ENCODE peak calls at places on chromosomes 16 and 17, in nine cellular contexts. P is substantia nigra, X is SW 1271, I is caudate nucleus, S is heart left ventricle, K is T47D, O is HFFc6, A is T-helper 2 cell, T is NCI-H1930. R is an unnamed sample.

GRCh38 chr17:50090971-50091950 is 3.9 kb upstream of the PDK2 start:
- DNase-seq in P (no peak), O (no peak), S (no peak), K (no peak), A (no peak), T (no peak), I (no peak), X (no peak), R (no peak)

GRCh38 chr17:63645775-63646491 is 23.7 kb downstream of the MAP3K3 start:
- DNase-seq in T (no peak), O (peak; percentile 16), I (no peak), X (no peak), P (no peak), A (no peak), S (no peak), K (no peak), R (no peak)

GRCh38 chr16:660132-660458 is 7.8 kb upstream of the RHOT2 start:
- DNase-seq in I (no peak), S (no peak), O (no peak), X (no peak), P (no peak), A (no peak), K (no peak), T (no peak), R (no peak)

GRCh38 chr17:77445908-77446535 is 305.3 kb downstream of the SEC14L1 start:
- DNase-seq in T (no peak), O (no peak), A (no peak), I (no peak), X (no peak), P (no peak), S (peak; percentile 74), K (no peak), R (no peak)

GRCh38 chr17:49193513-49194296 is 16.7 kb downstream of the GNGT2 start:
- DNase-seq in K (no peak), A (no peak), X (no peak), T (peak; percentile 6), I (peak; percentile 57), P (no peak), S (peak; percentile 68), O (peak; percentile 49), R (peak; percentile 74)

GRCh38 chr16:19710191-19710908 is 7.7 kb downstream of the KNOP1 start:
- DNase-seq in K (no peak), X (no peak), T (no peak), O (no peak), A (no peak), I (no peak), S (no peak), P (no peak), R (no peak)

GRCh38 chr16:67538666-67539101 is 10.1 kb downstream of the RIPOR1 start:
- DNase-seq in K (no peak), T (no peak), I (no peak), O (no peak), X (no peak), P (no peak), S (no peak), A (no peak), R (no peak)

GRCh38 chr16:87874639-87875472 is 5.5 kb upstream of the SLC7A5 start:
- DNase-seq in P (no peak), A (no peak), T (no peak), O (no peak), I (no peak), X (no peak), K (no peak), S (no peak), R (no peak)

GRCh38 chr16:81505011-81505660 is 60.5 kb downstream of the CMIP start:
- DNase-seq in I (no peak), X (no peak), T (no peak), P (no peak), A (no peak), O (no peak), S (no peak), K (no peak), R (no peak)

GRCh38 chr16:67967183-67967955 is 1.1 kb downstream of the SLC12A4 start:
- DNase-seq in T (no peak), K (no peak), A (peak; percentile 22), P (no peak), O (peak; percentile 45), X (no peak), I (no peak), S (no peak), R (no peak)

GRCh38 chr17:8436169-8436932 is 667 bp downstream of the NDEL1 start:
- DNase-seq in O (peak; percentile 43), I (peak; percentile 12), X (no peak), P (peak; percentile 64), T (no peak), S (peak; percentile 69), K (peak; percentile 26), A (peak; percentile 41), R (peak; percentile 82)

GRCh38 chr16:19861069-19861468 is 23.6 kb downstream of the GPRC5B start:
- DNase-seq in S (no peak), P (no peak), K (no peak), O (no peak), X (no peak), A (no peak), I (no peak), T (no peak), R (no peak)

GRCh38 chr16:85369741-85370528 is 243.2 kb upstream of the GSE1 start:
- DNase-seq in A (no peak), O (peak; percentile 21), K (peak; percentile 94), X (no peak), I (no peak), T (no peak), P (no peak), S (no peak), R (no peak)

GRCh38 chr17:81387235-81388060 is 7.8 kb upstream of the BAHCC1 start:
- DNase-seq in S (peak; percentile 76), P (peak; percentile 39), A (no peak), X (no peak), T (no peak), O (peak; percentile 17), I (peak; percentile 23), K (peak; percentile 82), R (no peak)

GRCh38 chr17:41785876-41786226 is 660 bp downstream of the JUP start:
- DNase-seq in X (no peak), O (no peak), P (no peak), I (no peak), A (no peak), K (no peak), S (no peak), T (no peak), R (no peak)

GRCh38 chr16:87165885-87166284 is 151.3 kb downstream of the C16orf95 start:
- DNase-seq in T (no peak), S (no peak), I (no peak), X (no peak), P (no peak), A (no peak), O (no peak), K (no peak), R (no peak)

GRCh38 chr17:36755586-36755985 is 154.2 kb downstream of the MRM1 start:
- DNase-seq in K (peak; percentile 49), T (peak; percentile 40), P (no peak), O (no peak), X (no peak), I (no peak), S (no peak), A (peak; percentile 12), R (no peak)

GRCh38 chr17:4555863-4556646 is 871 bp upstream of the MYBBP1A start:
- DNase-seq in X (no peak), I (no peak), K (no peak), P (no peak), O (no peak), T (no peak), A (no peak), S (peak; percentile 13), R (no peak)

GRCh38 chr17:73748521-73748920 is 104.3 kb upstream of the SDK2 start:
- DNase-seq in X (no peak), S (no peak), I (no peak), K (no peak), T (no peak), O (no peak), P (no peak), A (no peak), R (no peak)